ENCODE peak calls at places on chromosome 1, in nine cellular contexts. H, J, L, T, C, W, D, N and Y are unnamed samples.

GRCh38 chr1:154962238-154962678 is 676 bp upstream of the PYGO2 start:
- DNase-seq in H (peak; percentile 30), J (no peak), L (no peak), T (no peak), C (peak; percentile 45), W (no peak), D (no peak), N (peak; percentile 46), Y (peak; percentile 66)

GRCh38 chr1:182886985-182887384 is 47.8 kb downstream of the DHX9 start:
- DNase-seq in H (no peak), J (no peak), L (no peak), T (no peak), C (no peak), W (no peak), D (no peak), N (no peak), Y (no peak)

GRCh38 chr1:31904339-31905092 is 33.7 kb downstream of the PTP4A2 start:
- DNase-seq in H (peak; percentile 14), J (no peak), L (no peak), T (no peak), C (peak; percentile 42), W (peak; percentile 83), D (peak; percentile 52), N (peak; percentile 74), Y (peak; percentile 54)

GRCh38 chr1:24694380-24694843 is 50.8 kb upstream of the CLIC4 start:
- DNase-seq in H (no peak), J (peak; percentile 81), L (no peak), T (no peak), C (peak; percentile 88), W (no peak), D (no peak), N (no peak), Y (no peak)

GRCh38 chr1:28370220-28371010 is 875 bp downstream of the PHACTR4 start:
- DNase-seq in H (peak; percentile 55), J (peak; percentile 68), L (no peak), T (no peak), C (peak; percentile 45), W (no peak), D (no peak), N (peak; percentile 45), Y (peak; percentile 62)

GRCh38 chr1:66298427-66298826 is 235.5 kb upstream of the SGIP1 start:
- DNase-seq in H (peak; percentile 32), J (no peak), L (no peak), T (no peak), C (no peak), W (no peak), D (no peak), N (peak; percentile 38), Y (no peak)

GRCh38 chr1:92882817-92883216 is 51.0 kb downstream of the RPL5 start:
- DNase-seq in H (peak; percentile 19), J (peak; percentile 94), L (peak; percentile 22), T (no peak), C (no peak), W (no peak), D (no peak), N (no peak), Y (peak; percentile 82)

GRCh38 chr1:147834189-147834588 is 68.4 kb upstream of the GJA8 start:
- DNase-seq in H (no peak), J (no peak), L (no peak), T (no peak), C (no peak), W (no peak), D (no peak), N (no peak), Y (no peak)

DNA sequence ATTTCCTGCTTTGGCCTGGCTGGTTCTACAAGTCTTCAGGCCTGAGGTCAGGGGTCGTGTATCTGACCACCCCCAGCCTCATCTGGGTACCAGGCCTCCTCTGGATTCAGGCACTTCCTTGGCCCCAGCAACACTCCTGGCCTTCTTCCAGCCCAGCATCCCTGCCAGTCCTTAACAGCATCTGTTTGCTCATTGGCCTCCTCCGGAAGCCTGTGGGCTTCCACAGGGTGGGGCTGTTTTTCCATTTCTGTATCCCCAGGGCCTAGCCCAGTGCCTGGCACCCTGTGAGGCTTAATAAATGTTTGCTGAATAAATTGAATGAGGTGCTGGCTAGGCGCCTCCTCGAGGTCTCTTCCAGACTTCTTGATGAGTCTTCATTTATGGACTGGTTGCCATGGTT is 21.5 kb upstream of the GPR37L1 start:
- DNase-seq in H (no peak), J (no peak), L (no peak), T (no peak), C (no peak), W (no peak), D (no peak), N (no peak), Y (no peak)
- TF ChIP-seq CTCF in H (no peak), J (no peak), L (no peak), T (no peak), C (no peak), W (no peak), D (no peak), N (no peak), Y (no peak)

GRCh38 chr1:15425961-15426360 is 12.3 kb upstream of the CTRC start:
- DNase-seq in H (no peak), J (no peak), L (no peak), T (no peak), C (no peak), W (no peak), D (no peak), N (no peak), Y (no peak)

GRCh38 chr1:15424981-15425380 is 13.3 kb upstream of the CTRC start:
- DNase-seq in H (no peak), J (no peak), L (no peak), T (no peak), C (no peak), W (no peak), D (no peak), N (no peak), Y (no peak)

GRCh38 chr1:15425521-15425920 is 12.7 kb upstream of the CTRC start:
- DNase-seq in H (no peak), J (no peak), L (no peak), T (no peak), C (no peak), W (no peak), D (no peak), N (no peak), Y (no peak)

GRCh38 chr1:15427280-15427666 is 11.0 kb upstream of the CTRC start:
- DNase-seq in H (no peak), J (no peak), L (no peak), T (no peak), C (no peak), W (no peak), D (no peak), N (no peak), Y (no peak)

DNA sequence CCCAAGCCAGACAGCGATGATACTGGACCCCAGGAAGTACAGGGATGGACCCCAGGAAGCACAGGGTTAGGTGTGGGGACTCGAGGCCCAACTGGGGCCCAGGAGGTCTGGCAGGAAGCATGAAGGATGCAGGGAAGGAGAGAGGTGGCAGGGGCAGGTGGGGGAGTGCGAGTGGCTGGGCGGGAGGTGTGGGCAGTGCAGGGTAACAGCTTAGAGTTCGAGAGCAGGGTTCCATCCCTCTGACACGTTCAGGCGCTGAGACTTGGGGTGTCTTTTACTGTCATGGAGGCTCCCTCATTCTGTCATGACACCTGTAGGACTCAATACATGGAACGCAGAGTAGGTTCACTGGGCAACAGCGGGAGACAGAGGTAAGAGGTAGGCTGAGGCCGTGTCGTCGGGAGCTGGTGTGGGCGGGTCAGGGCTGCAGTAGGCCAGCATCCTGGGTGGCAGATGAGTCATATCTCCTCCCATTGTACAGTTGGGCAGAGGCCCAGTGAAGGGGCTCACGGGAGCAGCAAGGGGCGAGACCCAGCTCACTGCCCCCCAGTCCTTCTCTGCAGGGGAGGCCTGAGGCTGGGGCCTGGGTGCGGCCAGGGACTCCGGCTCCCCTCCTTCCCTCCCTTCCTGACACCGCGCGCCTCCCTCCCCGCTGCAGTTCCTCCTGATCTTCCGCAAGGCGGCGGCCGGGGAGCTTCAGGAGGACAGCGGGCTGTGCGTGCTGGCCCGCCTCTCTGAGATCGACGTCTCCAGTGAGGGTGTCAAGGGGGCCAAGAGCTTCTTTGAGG is 11.6 kb upstream of the CTRC start:
- DNase-seq in H (peak; percentile 51), J (no peak), L (no peak), T (no peak), C (peak; percentile 49), W (no peak), D (no peak), N (peak; percentile 52), Y (peak; percentile 73)
- TF ChIP-seq CTCF in H (no peak), J (no peak), L (no peak), T (no peak), C (peak; percentile 47), W (no peak), D (no peak), N (no peak), Y (no peak)

GRCh38 chr1:60861949-60862346 is 220.4 kb upstream of the NFIA start:
- DNase-seq in H (no peak), J (no peak), L (no peak), T (no peak), C (no peak), W (no peak), D (no peak), N (no peak), Y (no peak)

GRCh38 chr1:60863131-60863530 is 219.2 kb upstream of the NFIA start:
- DNase-seq in H (no peak), J (no peak), L (no peak), T (no peak), C (no peak), W (no peak), D (no peak), N (no peak), Y (no peak)

GRCh38 chr1:60859111-60859510 is 223.2 kb upstream of the NFIA start:
- DNase-seq in H (no peak), J (no peak), L (no peak), T (no peak), C (no peak), W (no peak), D (no peak), N (no peak), Y (no peak)

DNA sequence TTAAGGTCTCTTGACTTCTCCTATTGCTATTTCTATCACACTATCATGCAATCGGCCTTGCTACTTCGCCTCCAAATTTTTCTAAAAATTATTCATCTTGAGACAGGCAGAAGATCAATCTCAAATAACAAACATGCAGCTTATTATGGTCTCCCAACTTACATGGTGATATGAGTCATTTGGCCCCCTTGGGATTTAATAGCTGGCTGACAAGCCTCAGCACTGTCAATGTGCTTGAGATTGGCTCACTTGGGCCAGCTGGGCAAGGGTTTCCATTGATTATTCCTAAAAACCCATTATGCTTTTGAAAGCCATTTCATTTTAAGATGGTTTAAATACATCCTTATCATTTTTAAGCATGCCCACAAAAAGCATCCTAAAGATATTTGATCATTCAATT is 224.5 kb upstream of the NFIA start:
- DNase-seq in H (no peak), J (peak; percentile 85), L (no peak), T (no peak), C (no peak), W (no peak), D (no peak), N (no peak), Y (peak; percentile 39)
- TF ChIP-seq CTCF in H (no peak), J (no peak), L (no peak), T (no peak), C (no peak), W (no peak), D (no peak), N (no peak), Y (no peak)

GRCh38 chr1:168362991-168363390 is 82.3 kb downstream of the TBX19 start:
- DNase-seq in H (no peak), J (no peak), L (peak; percentile 37), T (no peak), C (peak; percentile 39), W (no peak), D (no peak), N (no peak), Y (no peak)
- TF ChIP-seq CTCF in H (no peak), J (no peak), L (no peak), T (no peak), C (no peak), W (no peak), D (no peak), N (no peak), Y (no peak)

GRCh38 chr1:196449459-196449858 is 158.8 kb downstream of the KCNT2 start:
- DNase-seq in H (no peak), J (no peak), L (no peak), T (no peak), C (peak; percentile 29), W (no peak), D (no peak), N (peak; percentile 26), Y (no peak)
- TF ChIP-seq CTCF in H (no peak), J (no peak), L (no peak), T (no peak), C (no peak), W (no peak), D (no peak), N (no peak), Y (no peak)